ENCODE peak calls at places on chromosomes 1 and 21, in eight cellular contexts. U is hippocampal formation; D is kidney; M is neural crest cell; O is IMR-90; C is activated CD4-positive, alpha-beta memory T cell treated with anti-CD3 and anti-CD28 coated beads, Interleukin-2, amount 10 ng/mL, durations not matched to agents 7 days and 5 days; W is memory B cell; G is LoVo. Q is an unnamed sample.

GRCh38 chr1:182330303-182330702 is 61.3 kb downstream of the GLUL start:
- DNase-seq in C (no peak), O (no peak), M (no peak), G (no peak), W (no peak), D (no peak), U (no peak), Q (no peak)

GRCh38 chr21:22174746-22175145 is 1176.5 kb downstream of the NCAM2 start:
- DNase-seq in M (no peak), W (no peak), D (no peak), G (no peak), O (no peak), C (no peak), U (no peak), Q (no peak)

GRCh38 chr1:217322834-217323233 is 308.1 kb downstream of the GPATCH2 start:
- DNase-seq in W (no peak), O (no peak), U (no peak), M (no peak), G (no peak), D (no peak), C (no peak), Q (no peak)

GRCh38 chr21:37531402-37532042 is 164.9 kb downstream of the DYRK1A start:
- DNase-seq in G (peak; percentile 31), O (no peak), C (no peak), U (no peak), M (no peak), D (peak; percentile 79), W (no peak), Q (no peak)

GRCh38 chr1:183349201-183349711 is 68.9 kb downstream of the NMNAT2 start:
- DNase-seq in W (no peak), D (no peak), O (peak; percentile 52), M (no peak), U (peak; percentile 22), C (no peak), G (no peak), Q (no peak)

GRCh38 chr1:147794570-147794969 is 34.2 kb upstream of the GJA5 start:
- DNase-seq in W (no peak), D (no peak), M (no peak), O (no peak), C (no peak), G (no peak), U (no peak), Q (no peak)

GRCh38 chr1:5734996-5735395 is 257.2 kb downstream of the NPHP4 start:
- DNase-seq in D (peak; percentile 29), O (no peak), C (no peak), G (no peak), U (no peak), M (no peak), W (no peak), Q (no peak)

GRCh38 chr1:48704736-48705135 is 72.0 kb downstream of the BEND5 start:
- DNase-seq in U (no peak), W (no peak), C (no peak), M (no peak), G (no peak), D (no peak), O (no peak), Q (no peak)

GRCh38 chr1:66003690-66004089 is 211.0 kb downstream of the PDE4B start:
- DNase-seq in U (no peak), C (no peak), W (no peak), O (no peak), D (no peak), M (no peak), G (no peak), Q (no peak)